ENCODE peak calls at places on chromosomes 16 and 17, in four cellular contexts. One of them, this sample, is unnamed.

GRCh38 chr16:85227262-85227923 is 115.1 kb upstream of the CIBAR2 start:
- DNase-seq in breast epithelium: no peak
- DNase-seq in pancreas: no peak
- DNase-seq in PC-9: no peak
- DNase-seq in this sample: no peak

GRCh38 chr16:48099455-48099854 is 56.3 kb downstream of the ABCC12 start:
- DNase-seq in breast epithelium: no peak
- DNase-seq in pancreas: no peak
- DNase-seq in PC-9: no peak
- DNase-seq in this sample: no peak

GRCh38 chr17:49216953-49217650 is 6.6 kb downstream of the ABI3 start:
- DNase-seq in breast epithelium: no peak
- DNase-seq in pancreas: no peak
- DNase-seq in PC-9: no peak
- DNase-seq in this sample: peak; percentile 30

GRCh38 chr17:80414508-80414802 is 512 bp upstream of the ENDOV start:
- DNase-seq in breast epithelium: no peak
- DNase-seq in pancreas: no peak
- DNase-seq in PC-9: no peak
- DNase-seq in this sample: no peak

GRCh38 chr16:13958438-13958837 is 38.5 kb downstream of the ERCC4 start:
- DNase-seq in breast epithelium: no peak
- DNase-seq in pancreas: no peak
- DNase-seq in PC-9: no peak
- DNase-seq in this sample: no peak

GRCh38 chr16:75653926-75654325 is 6.4 kb downstream of the TERF2IP start:
- DNase-seq in breast epithelium: no peak
- DNase-seq in pancreas: no peak
- DNase-seq in PC-9: no peak
- DNase-seq in this sample: no peak

GRCh38 chr16:4891097-4891885 is 44.0 kb downstream of the UBN1 start:
- DNase-seq in breast epithelium: no peak
- DNase-seq in pancreas: no peak
- DNase-seq in PC-9: no peak
- DNase-seq in this sample: no peak

GRCh38 chr16:3004319-3004718 is 8.4 kb upstream of the CLDN9 start:
- DNase-seq in breast epithelium: no peak
- DNase-seq in pancreas: peak; percentile 72
- DNase-seq in PC-9: peak; percentile 67
- DNase-seq in this sample: no peak

GRCh38 chr16:86585821-86586611 is 7.7 kb downstream of the FOXL1 start:
- DNase-seq in breast epithelium: no peak
- DNase-seq in pancreas: no peak
- DNase-seq in PC-9: no peak
- DNase-seq in this sample: no peak

GRCh38 chr17:75061055-75061438 is 14.0 kb downstream of the KCTD2 start:
- DNase-seq in breast epithelium: no peak
- DNase-seq in pancreas: peak; percentile 22
- DNase-seq in PC-9: no peak
- DNase-seq in this sample: no peak

GRCh38 chr16:20676268-20676828 is 21.1 kb downstream of the ACSM1 start:
- DNase-seq in breast epithelium: no peak
- DNase-seq in pancreas: peak; percentile 44
- DNase-seq in PC-9: peak; percentile 3
- DNase-seq in this sample: no peak

DNA sequence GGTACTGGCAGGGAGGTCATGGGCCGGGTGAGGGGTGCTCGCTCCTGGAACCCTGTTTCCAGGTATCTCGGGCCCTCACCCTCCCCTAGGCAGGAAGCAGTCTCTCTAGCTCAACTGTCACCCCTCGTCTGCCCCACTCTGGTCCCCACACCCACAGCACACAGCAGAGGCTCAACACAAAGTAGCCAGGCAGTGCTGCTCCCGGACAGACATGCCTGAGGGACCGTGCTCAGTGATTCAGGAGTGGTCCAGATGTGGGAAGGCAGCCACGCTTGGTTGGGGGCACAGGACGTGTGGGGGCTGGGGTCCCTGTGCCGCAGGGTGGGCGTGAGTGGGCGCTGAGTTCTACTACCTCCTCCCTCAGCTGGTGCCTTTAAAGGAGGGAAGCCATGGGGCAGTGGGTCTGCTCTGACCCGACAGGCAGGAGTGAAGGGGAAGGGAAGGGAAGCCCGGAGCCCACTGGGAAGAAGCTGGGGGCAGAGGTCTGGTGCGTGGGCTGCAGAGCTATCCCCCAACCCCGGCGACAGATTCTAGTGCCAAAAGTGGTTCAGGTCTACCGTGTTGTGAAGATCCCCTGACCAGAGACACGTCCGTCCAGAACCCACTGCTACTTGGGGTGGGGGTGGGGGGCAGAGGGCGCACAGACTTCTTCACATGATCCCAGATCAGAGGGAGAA is 11.8 kb downstream of the SLC16A3 start:
- DNase-seq in breast epithelium: no peak
- DNase-seq in pancreas: peak; percentile 66
- DNase-seq in PC-9: no peak
- DNase-seq in this sample: no peak
- H3K4me1 ChIP-seq in breast epithelium: peaks cover 54% of the 10 kb centered on the region
- H3K4me1 ChIP-seq in pancreas: peaks cover 13% of the 10 kb centered on the region
- H3K4me1 ChIP-seq in PC-9: peaks cover 8% of the 10 kb centered on the region
- H3K4me1 ChIP-seq in this sample: peaks cover 95% of the 10 kb centered on the region

GRCh38 chr17:68398731-68399637 is 58.3 kb downstream of the WIPI1 start:
- DNase-seq in breast epithelium: no peak
- DNase-seq in pancreas: no peak
- DNase-seq in PC-9: peak; percentile 68
- DNase-seq in this sample: peak; percentile 76
- H3K4me1 ChIP-seq in breast epithelium: no peaks in the 10 kb centered on the region
- H3K4me1 ChIP-seq in pancreas: no peaks in the 10 kb centered on the region
- H3K4me1 ChIP-seq in PC-9: peaks cover 18% of the 10 kb centered on the region
- H3K4me1 ChIP-seq in this sample: no peaks in the 10 kb centered on the region

GRCh38 chr16:11361751-11362742 is 16.8 kb downstream of the RMI2 start:
- DNase-seq in breast epithelium: no peak
- DNase-seq in pancreas: no peak
- DNase-seq in PC-9: no peak
- DNase-seq in this sample: no peak

GRCh38 chr16:11360581-11360980 is 15.3 kb downstream of the RMI2 start:
- DNase-seq in breast epithelium: no peak
- DNase-seq in pancreas: no peak
- DNase-seq in PC-9: no peak
- DNase-seq in this sample: no peak

GRCh38 chr16:11358531-11358930 is 13.3 kb downstream of the RMI2 start:
- DNase-seq in breast epithelium: no peak
- DNase-seq in pancreas: no peak
- DNase-seq in PC-9: no peak
- DNase-seq in this sample: no peak

GRCh38 chr16:11359370-11359769 is 14.1 kb downstream of the RMI2 start:
- DNase-seq in breast epithelium: peak; percentile 93
- DNase-seq in pancreas: peak; percentile 72
- DNase-seq in PC-9: peak; percentile 95
- DNase-seq in this sample: no peak

GRCh38 chr16:11361043-11361442 is 15.8 kb downstream of the RMI2 start:
- DNase-seq in breast epithelium: no peak
- DNase-seq in pancreas: no peak
- DNase-seq in PC-9: no peak
- DNase-seq in this sample: no peak
- H3K4me1 ChIP-seq in breast epithelium: peaks cover 4% of the 10 kb centered on the region
- H3K4me1 ChIP-seq in pancreas: no peaks in the 10 kb centered on the region
- H3K4me1 ChIP-seq in PC-9: peaks cover 50% of the 10 kb centered on the region
- H3K4me1 ChIP-seq in this sample: peaks cover 19% of the 10 kb centered on the region

GRCh38 chr17:76537578-76538280 is at the start of gene CYGB:
- DNase-seq in breast epithelium: no peak
- DNase-seq in pancreas: peak; percentile 68
- DNase-seq in PC-9: no peak
- DNase-seq in this sample: no peak

GRCh38 chr17:76540381-76541300 is 797 bp downstream of the PRCD start:
- DNase-seq in breast epithelium: peak; percentile 94
- DNase-seq in pancreas: peak; percentile 93
- DNase-seq in PC-9: peak; percentile 89
- DNase-seq in this sample: peak; percentile 88

GRCh38 chr17:76538281-76538931 is 897 bp upstream of the CYGB start:
- DNase-seq in breast epithelium: no peak
- DNase-seq in pancreas: no peak
- DNase-seq in PC-9: no peak
- DNase-seq in this sample: no peak

GRCh38 chr17:76539631-76540271 is at the start of gene PRCD:
- DNase-seq in breast epithelium: no peak
- DNase-seq in pancreas: peak; percentile 66
- DNase-seq in PC-9: no peak
- DNase-seq in this sample: no peak

GRCh38 chr17:76538941-76539340 is 903 bp upstream of the PRCD start:
- DNase-seq in breast epithelium: no peak
- DNase-seq in pancreas: peak; percentile 27
- DNase-seq in PC-9: no peak
- DNase-seq in this sample: no peak
- H3K4me1 ChIP-seq in breast epithelium: peaks cover 8% of the 10 kb centered on the region
- H3K4me1 ChIP-seq in pancreas: peaks cover 3% of the 10 kb centered on the region
- H3K4me1 ChIP-seq in PC-9: peaks cover 16% of the 10 kb centered on the region
- H3K4me1 ChIP-seq in this sample: peaks cover 20% of the 10 kb centered on the region

DNA sequence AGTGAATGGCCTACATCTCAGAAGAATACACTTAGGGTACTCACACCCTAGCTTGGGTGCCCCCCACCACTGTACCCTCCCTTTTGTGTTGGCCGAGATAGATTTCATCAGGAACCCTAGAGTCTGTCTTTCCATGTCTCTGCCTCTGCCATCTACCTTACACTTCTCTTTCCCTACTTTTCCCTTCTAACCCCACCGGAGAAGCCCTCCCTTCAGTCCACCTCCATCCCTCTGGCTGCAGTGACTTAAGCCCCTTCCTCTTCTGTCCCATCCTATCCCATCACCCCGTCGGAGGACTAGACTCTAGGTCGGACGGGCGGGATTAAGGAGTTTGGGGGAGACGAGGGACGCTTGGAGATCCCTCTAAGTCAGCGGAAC is 213 bp downstream of the DLG4 start:
- DNase-seq in breast epithelium: no peak
- DNase-seq in pancreas: no peak
- DNase-seq in PC-9: no peak
- DNase-seq in this sample: no peak
- H3K4me1 ChIP-seq in breast epithelium: peaks cover 38% of the 10 kb centered on the region
- H3K4me1 ChIP-seq in pancreas: peaks cover 14% of the 10 kb centered on the region
- H3K4me1 ChIP-seq in PC-9: peaks cover 41% of the 10 kb centered on the region
- H3K4me1 ChIP-seq in this sample: no peaks in the 10 kb centered on the region

GRCh38 chr17:67836205-67836987 is 11.1 kb downstream of the BPTF start:
- DNase-seq in breast epithelium: no peak
- DNase-seq in pancreas: no peak
- DNase-seq in PC-9: no peak
- DNase-seq in this sample: no peak

GRCh38 chr17:67841992-67842391 is 16.7 kb downstream of the BPTF start:
- DNase-seq in breast epithelium: no peak
- DNase-seq in pancreas: no peak
- DNase-seq in PC-9: no peak
- DNase-seq in this sample: no peak

GRCh38 chr17:67834634-67835033 is 9.3 kb downstream of the BPTF start:
- DNase-seq in breast epithelium: no peak
- DNase-seq in pancreas: no peak
- DNase-seq in PC-9: no peak
- DNase-seq in this sample: no peak

GRCh38 chr17:67833946-67834631 is 8.8 kb downstream of the BPTF start:
- DNase-seq in breast epithelium: no peak
- DNase-seq in pancreas: no peak
- DNase-seq in PC-9: no peak
- DNase-seq in this sample: no peak

DNA sequence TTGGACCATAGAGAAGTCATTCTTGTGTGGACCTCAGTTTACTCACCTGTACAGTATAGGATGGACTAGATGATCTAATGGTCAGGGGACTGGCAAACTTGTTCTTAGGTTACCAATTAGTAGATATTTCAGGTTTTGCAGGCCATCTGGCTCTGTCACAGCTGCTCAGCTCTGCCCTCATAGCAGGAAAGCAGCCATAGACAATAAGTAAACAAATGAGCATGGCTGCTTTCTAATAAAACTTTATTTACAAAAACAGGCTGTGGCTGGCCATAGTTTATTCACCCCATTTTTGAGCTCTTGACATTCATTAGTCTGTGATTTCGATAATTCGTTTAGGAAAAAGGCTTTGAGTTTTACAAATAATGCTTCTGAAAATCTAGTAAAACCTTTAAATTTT is 12.7 kb downstream of the BPTF start:
- DNase-seq in breast epithelium: no peak
- DNase-seq in pancreas: no peak
- DNase-seq in PC-9: no peak
- DNase-seq in this sample: no peak
- H3K4me1 ChIP-seq in breast epithelium: no peaks in the 10 kb centered on the region
- H3K4me1 ChIP-seq in pancreas: no peaks in the 10 kb centered on the region
- H3K4me1 ChIP-seq in PC-9: no peaks in the 10 kb centered on the region
- H3K4me1 ChIP-seq in this sample: no peaks in the 10 kb centered on the region